ENCODE peak calls at places on chromosome 16, in nine cellular contexts. E, S, Q, F, C, H, Z, B and X are unnamed samples.

GRCh38 chr16:35552763-35553162 is 2093.4 kb downstream of the TP53TG3F start:
- DNase-seq in B (no peak), S (no peak), Z (no peak), C (no peak), F (no peak), H (no peak), Q (no peak), E (no peak), X (no peak)

GRCh38 chr16:19474617-19475016 is 47.3 kb downstream of the GDE1 start:
- DNase-seq in S (no peak), C (no peak), B (no peak), H (no peak), Q (no peak), F (no peak), Z (no peak), E (no peak), X (no peak)

GRCh38 chr16:75002474-75002873 is 3.6 kb downstream of the ZNRF1 start:
- DNase-seq in H (no peak), S (no peak), C (no peak), Q (no peak), Z (no peak), B (no peak), F (no peak), E (no peak), X (no peak)

GRCh38 chr16:4309833-4310266 is 6.0 kb upstream of the GLIS2 start:
- DNase-seq in F (no peak), Q (peak), H (no peak), C (no peak), Z (no peak), B (no peak), E (peak), S (no peak), X (peak)

GRCh38 chr16:11253009-11253994 is 2.7 kb downstream of the SOCS1 start:
- DNase-seq in C (no peak), H (no peak), F (peak), Z (no peak), B (peak), S (no peak), E (peak), Q (no peak), X (no peak)

GRCh38 chr16:59988591-59988990 is 1254.5 kb upstream of the GOT2 start:
- DNase-seq in S (no peak), F (peak), H (no peak), C (no peak), E (no peak), B (no peak), Z (no peak), Q (no peak), X (no peak)

GRCh38 chr16:50745940-50746339 is 4.1 kb downstream of the CYLD start:
- DNase-seq in Z (no peak), S (no peak), F (no peak), Q (no peak), E (no peak), H (no peak), C (no peak), B (no peak), X (no peak)

GRCh38 chr16:1790611-1791255 is 2.8 kb downstream of the IGFALS start:
- DNase-seq in F (no peak), B (no peak), Q (no peak), C (no peak), E (no peak), H (no peak), S (no peak), Z (no peak), X (no peak)